ENCODE peak calls at places on chromosomes 12 and 14, in five cellular contexts. O is CD8-positive, alpha-beta memory T cell; K is CD4-positive, CD25-positive, alpha-beta regulatory T cell; N is K562; R is aorta. J is an unnamed sample. For H3K4me1, the result is how much of the 10 kb centered on the place peaks cover.

GRCh38 chr14:92844220-92844619 is 50.1 kb downstream of the GOLGA5 start:
- DNase-seq in K (no peak), N (no peak), O (no peak), R (no peak), J (peak)

GRCh38 chr12:15928870-15929571 is 17.9 kb downstream of the DERA start:
- DNase-seq in R (no peak), O (no peak), N (no peak), K (no peak), J (no peak)

GRCh38 chr12:4589941-4590340 is 27.9 kb downstream of the DYRK4 start:
- DNase-seq in O (no peak), K (no peak), R (no peak), N (no peak), J (peak)

GRCh38 chr12:128856791-128857078 is 3.5 kb downstream of the GLT1D1 start:
- DNase-seq in R (no peak), N (no peak), K (no peak), O (no peak), J (no peak)

GRCh38 chr12:116693259-116694227 is 44.3 kb downstream of the SPRING1 start:
- DNase-seq in O (no peak), K (no peak), R (no peak), N (no peak), J (no peak)

GRCh38 chr14:100384819-100385813 is 62.0 kb downstream of the SLC25A47 start:
- DNase-seq in O (no peak), N (peak), K (no peak), R (no peak), J (peak)

GRCh38 chr14:73789996-73790581 is 61.5 kb upstream of the PTGR2 start:
- DNase-seq in K (no peak), N (no peak), O (no peak), R (peak), J (peak)

GRCh38 chr14:103558071-103558882 is 4.2 kb downstream of the BAG5 start:
- DNase-seq in R (peak), N (no peak), K (no peak), O (no peak), J (no peak)

GRCh38 chr12:22993639-22994038 is 368.7 kb downstream of the ETNK1 start:
- DNase-seq in N (no peak), O (no peak), R (no peak), K (no peak), J (peak)

GRCh38 chr12:113244015-113244983 is 23.0 kb downstream of the TPCN1 start:
- DNase-seq in R (peak), K (no peak), N (no peak), O (no peak), J (no peak)

GRCh38 chr12:42477931-42478330 is 111.6 kb downstream of the PRICKLE1 start:
- DNase-seq in K (no peak), O (no peak), N (no peak), R (no peak), J (no peak)

GRCh38 chr14:90491221-90491867 is 94.5 kb downstream of the CALM1 start:
- DNase-seq in N (no peak), K (no peak), R (peak), O (no peak), J (no peak)

GRCh38 chr14:55348766-55349453 is 62.7 kb downstream of the ATG14 start:
- DNase-seq in N (no peak), O (no peak), K (no peak), R (no peak), J (peak)

GRCh38 chr12:107404981-107405380 is 280.6 kb upstream of the PWP1 start:
- DNase-seq in N (peak), K (no peak), R (no peak), O (no peak), J (peak)

GRCh38 chr12:52009081-52009751 is 2.5 kb downstream of the TAMALIN start:
- DNase-seq in N (no peak), R (peak), O (no peak), K (no peak), J (no peak)

GRCh38 chr12:57623811-57624390 is 9.1 kb downstream of the B4GALNT1 start:
- DNase-seq in R (no peak), N (no peak), O (no peak), K (no peak), J (no peak)

GRCh38 chr12:47813491-47814196 is 6.1 kb downstream of the HDAC7 start:
- DNase-seq in K (no peak), N (no peak), O (no peak), R (peak), J (no peak)

GRCh38 chr12:47811070-47811391 is 8.7 kb downstream of the HDAC7 start:
- DNase-seq in R (no peak), O (no peak), N (no peak), K (no peak), J (no peak)

GRCh38 chr12:47812797-47813490 is 6.8 kb downstream of the HDAC7 start:
- DNase-seq in O (peak), N (peak), R (peak), K (peak), J (peak)

GRCh38 chr12:47814539-47815170 is 5.0 kb downstream of the HDAC7 start:
- DNase-seq in N (no peak), O (no peak), K (no peak), R (peak), J (no peak)

DNA sequence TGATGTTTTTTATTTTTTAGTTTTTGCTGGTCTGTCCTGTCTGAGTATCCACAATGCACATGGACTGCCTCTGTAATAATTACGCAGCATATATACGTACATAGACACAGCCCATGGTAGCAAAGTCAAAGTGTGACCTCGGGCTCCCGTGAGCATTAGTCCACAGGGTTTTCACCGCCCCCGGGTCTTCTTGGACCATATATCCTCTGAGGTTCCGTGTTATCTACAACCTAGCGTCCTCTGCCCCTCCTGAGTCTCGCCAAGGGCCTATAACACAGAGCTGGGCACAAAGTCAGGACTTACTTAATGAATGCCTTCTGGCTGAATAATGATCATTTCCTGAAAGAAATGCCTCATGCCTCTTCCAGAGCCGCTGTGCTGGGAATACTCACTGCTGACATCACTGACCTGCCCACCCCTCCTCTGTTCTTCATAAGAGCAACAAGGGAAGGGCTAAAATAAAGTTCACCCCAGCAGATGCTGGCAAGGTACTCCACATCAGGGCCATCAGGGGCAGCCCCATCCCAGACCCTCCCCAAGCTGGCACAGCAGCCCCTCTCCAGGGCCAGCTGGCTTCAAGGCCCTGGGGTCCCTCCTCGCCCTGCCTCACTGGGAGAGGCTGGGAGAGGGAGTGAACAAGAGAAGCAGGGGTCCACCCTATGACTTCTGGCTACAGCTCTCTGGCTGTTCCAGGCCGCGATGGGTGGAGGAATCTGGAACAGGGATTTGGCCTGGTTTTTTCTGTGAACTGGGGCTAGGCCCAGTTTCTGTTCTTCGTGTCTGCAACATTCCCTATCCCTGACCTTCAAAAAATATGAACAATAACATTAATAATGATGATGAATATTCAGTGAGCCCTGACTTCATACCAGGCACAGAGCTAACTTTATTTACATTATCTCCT is 7.9 kb downstream of the HDAC7 start:
- DNase-seq in K (no peak), R (peak), O (no peak), N (no peak), J (no peak)
- H3K4me1 ChIP-seq in K (half or more), R (under half), O (half or more), N (half or more), J (under half)

GRCh38 chr14:87113286-87113685 is 879.7 kb downstream of the GALC start:
- DNase-seq in O (no peak), R (no peak), K (no peak), N (no peak), J (no peak)
- H3K4me1 ChIP-seq in O (under half), R (under half), K (under half), N (under half), J (under half)

GRCh38 chr14:61372379-61372778 is 51.0 kb downstream of the PRKCH start:
- DNase-seq in N (no peak), K (no peak), O (no peak), R (no peak), J (no peak)

GRCh38 chr14:61374284-61374683 is 52.9 kb downstream of the PRKCH start:
- DNase-seq in O (no peak), R (no peak), K (no peak), N (no peak), J (no peak)

GRCh38 chr14:61376314-61376713 is 54.9 kb downstream of the PRKCH start:
- DNase-seq in K (no peak), O (no peak), N (peak), R (no peak), J (no peak)

GRCh38 chr14:61375218-61375617 is 53.8 kb downstream of the PRKCH start:
- DNase-seq in K (no peak), R (no peak), O (no peak), N (no peak), J (no peak)

DNA sequence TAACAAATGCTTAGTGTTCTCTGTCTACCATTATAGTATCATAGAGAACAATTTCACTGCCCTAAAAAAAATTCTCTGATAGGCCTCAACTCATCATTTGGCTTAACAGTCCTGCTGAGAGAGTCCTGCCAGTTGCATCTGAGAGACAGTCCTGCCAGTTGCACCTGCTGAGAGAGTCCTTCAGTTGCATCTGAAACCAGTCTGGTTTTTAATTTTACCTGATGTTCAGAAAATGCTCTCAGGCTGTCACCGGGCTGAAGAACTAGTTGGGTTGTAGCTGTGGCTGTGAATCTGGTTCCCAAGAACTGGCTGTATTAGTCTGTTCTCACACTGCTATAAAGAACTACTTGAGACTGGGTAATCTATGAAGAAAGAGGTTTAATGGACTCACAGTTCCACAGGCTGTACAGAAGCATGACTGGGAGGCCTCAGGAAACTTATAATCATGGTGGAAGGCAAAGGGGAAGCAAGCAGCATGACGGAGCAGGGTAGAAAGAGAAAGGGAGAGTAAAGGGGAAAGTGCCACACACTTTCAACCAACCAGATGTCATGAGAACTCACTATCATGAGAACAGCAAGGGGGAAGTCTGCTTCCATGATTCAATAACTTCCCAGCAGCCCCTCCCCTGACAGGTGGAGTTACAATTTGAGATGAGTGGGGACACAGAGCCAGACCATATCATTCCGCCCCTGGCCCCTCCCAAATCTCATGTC is 51.6 kb downstream of the PRKCH start:
- DNase-seq in K (no peak), N (no peak), O (no peak), R (no peak), J (no peak)
- H3K4me1 ChIP-seq in K (half or more), N (under half), O (half or more), R (under half), J (under half)

DNA sequence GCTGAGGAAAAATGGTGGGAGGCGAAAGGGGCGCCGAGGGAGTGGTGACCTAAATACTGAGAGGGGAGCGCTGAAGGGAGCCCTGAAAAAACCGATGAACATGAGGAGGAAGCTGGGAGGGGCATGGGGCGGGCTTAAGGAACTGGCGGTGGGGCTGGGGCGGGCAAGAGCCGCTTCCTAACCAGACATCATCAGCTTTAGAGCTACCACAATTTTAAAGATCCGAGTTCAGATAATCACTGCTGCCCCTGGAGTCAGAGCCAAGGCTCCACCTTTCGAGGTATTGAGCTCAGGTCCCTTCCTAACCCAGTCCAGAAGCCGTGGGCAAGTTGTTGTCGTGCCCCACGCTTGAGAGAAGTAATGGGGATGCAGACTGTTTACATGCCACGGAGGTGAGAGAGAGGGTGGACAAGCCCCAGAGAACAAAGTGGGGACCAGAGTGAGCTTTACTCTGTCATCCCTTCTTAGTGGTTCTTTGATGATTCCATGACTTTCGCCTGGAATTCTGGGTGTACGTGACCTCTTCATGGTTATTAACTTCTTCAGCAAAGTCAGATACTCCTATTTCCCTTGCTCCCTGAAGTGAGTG is 393 bp downstream of the ORMDL2 start:
- DNase-seq in R (no peak), N (no peak), O (no peak), K (no peak), J (no peak)
- H3K4me1 ChIP-seq in R (under half), N (under half), O (under half), K (under half), J (under half)

GRCh38 chr14:61549425-61549824 is 145.9 kb upstream of the HIF1A start:
- DNase-seq in N (no peak), O (no peak), K (no peak), R (no peak), J (no peak)

GRCh38 chr14:61555056-61555838 is 140.1 kb upstream of the HIF1A start:
- DNase-seq in K (no peak), R (no peak), N (no peak), O (no peak), J (no peak)

GRCh38 chr14:61553730-61554641 is 141.3 kb upstream of the HIF1A start:
- DNase-seq in K (no peak), R (peak), O (no peak), N (no peak), J (no peak)

GRCh38 chr14:61551419-61551818 is 143.9 kb upstream of the HIF1A start:
- DNase-seq in K (no peak), O (no peak), N (no peak), R (no peak), J (no peak)

DNA sequence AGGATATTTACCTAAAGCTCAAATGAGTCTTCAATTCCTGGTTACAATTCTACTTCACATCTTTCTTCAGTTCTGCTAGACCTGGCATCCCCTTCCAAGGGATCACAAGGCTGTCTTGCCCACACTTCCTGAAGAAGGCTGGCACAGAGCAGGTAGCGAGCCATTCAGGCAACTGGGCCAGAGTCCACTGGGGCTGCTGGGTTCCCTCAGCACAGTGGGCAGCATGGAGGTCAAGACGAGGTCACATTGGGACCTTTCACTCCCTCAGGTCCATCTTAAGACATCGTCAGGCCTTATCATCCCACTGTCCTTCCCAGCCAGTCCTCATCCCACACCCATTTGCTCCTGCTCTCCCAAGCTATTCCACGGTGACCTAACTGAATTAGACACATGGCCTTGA is 143.1 kb upstream of the HIF1A start:
- DNase-seq in R (no peak), N (no peak), O (no peak), K (no peak), J (no peak)
- H3K4me1 ChIP-seq in R (under half), N (under half), O (under half), K (under half), J (under half)

J was measured in foreskin keratinocyte.